ENCODE peak calls at places on chromosomes 2 and 18, in four cellular contexts. One of them, this sample, is unnamed.
A peak's percentile ranks its signal among the peaks of the same experiment; 100 is the strongest.

GRCh38 chr2:207008105-207008990 is 69.0 kb downstream of the CPO start:
- DNase-seq in K562: peak; percentile 7
- DNase-seq in HepG2: no peak
- DNase-seq in GM12878: no peak
- DNase-seq in this sample: no peak

GRCh38 chr2:178700922-178701342 is 106.3 kb downstream of the TTN start:
- DNase-seq in K562: peak; percentile 46
- DNase-seq in HepG2: peak; percentile 20
- DNase-seq in GM12878: no peak
- DNase-seq in this sample: no peak

GRCh38 chr2:46747297-46747818 is 168.2 kb downstream of the MCFD2 start:
- DNase-seq in K562: no peak
- DNase-seq in HepG2: peak; percentile 84
- DNase-seq in GM12878: peak; percentile 9
- DNase-seq in this sample: no peak

GRCh38 chr2:64420675-64421074 is 33.3 kb upstream of the LGALSL start:
- DNase-seq in K562: no peak
- DNase-seq in HepG2: no peak
- DNase-seq in GM12878: no peak
- DNase-seq in this sample: no peak

GRCh38 chr2:71353247-71353646 is 21.7 kb downstream of the ZNF638 start:
- DNase-seq in K562: no peak
- DNase-seq in HepG2: no peak
- DNase-seq in GM12878: peak; percentile 19
- DNase-seq in this sample: no peak

GRCh38 chr2:179985163-179985820 is 21.8 kb downstream of the CWC22 start:
- DNase-seq in K562: no peak
- DNase-seq in HepG2: no peak
- DNase-seq in GM12878: no peak
- DNase-seq in this sample: no peak

GRCh38 chr2:170255971-170256370 is 78.0 kb downstream of the MYO3B start:
- DNase-seq in K562: no peak
- DNase-seq in HepG2: no peak
- DNase-seq in GM12878: no peak
- DNase-seq in this sample: no peak

GRCh38 chr2:219506153-219506801 is 7.6 kb downstream of the GMPPA start:
- DNase-seq in K562: no peak
- DNase-seq in HepG2: no peak
- DNase-seq in GM12878: no peak
- DNase-seq in this sample: no peak

GRCh38 chr18:23719634-23720201 is 30.5 kb downstream of the LAMA3 start:
- DNase-seq in K562: peak; percentile 61
- DNase-seq in HepG2: peak; percentile 49
- DNase-seq in GM12878: no peak
- DNase-seq in this sample: no peak

GRCh38 chr2:161956751-161957150 is 117.3 kb downstream of the DPP4 start:
- DNase-seq in K562: no peak
- DNase-seq in HepG2: no peak
- DNase-seq in GM12878: no peak
- DNase-seq in this sample: no peak

GRCh38 chr18:69400253-69400975 is at the start of gene DOK6:
- DNase-seq in K562: no peak
- DNase-seq in HepG2: peak; percentile 84
- DNase-seq in GM12878: no peak
- DNase-seq in this sample: no peak

GRCh38 chr2:12948231-12948962 is 231.7 kb downstream of the TRIB2 start:
- DNase-seq in K562: no peak
- DNase-seq in HepG2: no peak
- DNase-seq in GM12878: no peak
- DNase-seq in this sample: no peak

GRCh38 chr2:149166958-149167810 is 128.7 kb downstream of the LYPD6B start:
- DNase-seq in K562: no peak
- DNase-seq in HepG2: no peak
- DNase-seq in GM12878: peak; percentile 67
- DNase-seq in this sample: no peak

GRCh38 chr2:176682278-176682677 is 413.0 kb downstream of the MTX2 start:
- DNase-seq in K562: no peak
- DNase-seq in HepG2: no peak
- DNase-seq in GM12878: no peak
- DNase-seq in this sample: no peak

GRCh38 chr2:85245891-85246290 is 81.9 kb downstream of the TGOLN2 start:
- DNase-seq in K562: no peak
- DNase-seq in HepG2: no peak
- DNase-seq in GM12878: no peak
- DNase-seq in this sample: no peak

GRCh38 chr2:219362524-219363164 is 25.1 kb downstream of the DNPEP start:
- DNase-seq in K562: no peak
- DNase-seq in HepG2: no peak
- DNase-seq in GM12878: peak; percentile 34
- DNase-seq in this sample: no peak

GRCh38 chr2:222440670-222441422 is 16.5 kb downstream of the SGPP2 start:
- DNase-seq in K562: no peak
- DNase-seq in HepG2: peak; percentile 22
- DNase-seq in GM12878: no peak
- DNase-seq in this sample: no peak

GRCh38 chr2:10452334-10452733 is 4.2 kb upstream of the ODC1 start:
- DNase-seq in K562: no peak
- DNase-seq in HepG2: peak; percentile 72
- DNase-seq in GM12878: no peak
- DNase-seq in this sample: no peak

GRCh38 chr2:3480352-3481010 is 38.9 kb downstream of the ADI1 start:
- DNase-seq in K562: no peak
- DNase-seq in HepG2: peak; percentile 84
- DNase-seq in GM12878: no peak
- DNase-seq in this sample: no peak

GRCh38 chr2:86003967-86004366 is 101.7 kb downstream of the POLR1A start:
- DNase-seq in K562: peak; percentile 57
- DNase-seq in HepG2: no peak
- DNase-seq in GM12878: no peak
- DNase-seq in this sample: no peak

GRCh38 chr2:101518470-101519172 is 43.7 kb upstream of the RFX8 start:
- DNase-seq in K562: peak; percentile 36
- DNase-seq in HepG2: peak; percentile 78
- DNase-seq in GM12878: no peak
- DNase-seq in this sample: no peak

GRCh38 chr2:17470855-17471641 is 47.2 kb downstream of the RAD51AP2 start:
- DNase-seq in K562: peak; percentile 20
- DNase-seq in HepG2: peak; percentile 71
- DNase-seq in GM12878: peak; percentile 4
- DNase-seq in this sample: peak; percentile 41

GRCh38 chr18:63970803-63971191 is 916 bp downstream of the SERPINB8 start:
- DNase-seq in K562: no peak
- DNase-seq in HepG2: no peak
- DNase-seq in GM12878: no peak
- DNase-seq in this sample: peak; percentile 67

GRCh38 chr2:185456517-185456916 is 282.1 kb upstream of the FSIP2 start:
- DNase-seq in K562: no peak
- DNase-seq in HepG2: no peak
- DNase-seq in GM12878: no peak
- DNase-seq in this sample: no peak

GRCh38 chr2:9416267-9416961 is 6.9 kb downstream of the ITGB1BP1 start:
- DNase-seq in K562: no peak
- DNase-seq in HepG2: no peak
- DNase-seq in GM12878: no peak
- DNase-seq in this sample: no peak

GRCh38 chr2:184302506-184302905 is 295.8 kb upstream of the ZNF804A start:
- DNase-seq in K562: no peak
- DNase-seq in HepG2: no peak
- DNase-seq in GM12878: no peak
- DNase-seq in this sample: no peak

GRCh38 chr2:98453531-98453930 is 8.9 kb downstream of the INPP4A start:
- DNase-seq in K562: no peak
- DNase-seq in HepG2: no peak
- DNase-seq in GM12878: no peak
- DNase-seq in this sample: peak; percentile 39

GRCh38 chr18:47929681-47930085 is 776 bp downstream of the SMAD2 start:
- DNase-seq in K562: no peak
- DNase-seq in HepG2: peak; percentile 37
- DNase-seq in GM12878: no peak
- DNase-seq in this sample: no peak

GRCh38 chr18:47930844-47931706 is 616 bp upstream of the SMAD2 start:
- DNase-seq in K562: peak; percentile 89
- DNase-seq in HepG2: peak; percentile 91
- DNase-seq in GM12878: peak; percentile 73
- DNase-seq in this sample: peak; percentile 92

GRCh38 chr18:47926101-47926850 is 4.2 kb downstream of the SMAD2 start:
- DNase-seq in K562: no peak
- DNase-seq in HepG2: no peak
- DNase-seq in GM12878: no peak
- DNase-seq in this sample: no peak

GRCh38 chr18:47930086-47930843 is at the start of gene SMAD2:
- DNase-seq in K562: peak; percentile 76
- DNase-seq in HepG2: peak; percentile 87
- DNase-seq in GM12878: no peak
- DNase-seq in this sample: peak; percentile 77

DNA sequence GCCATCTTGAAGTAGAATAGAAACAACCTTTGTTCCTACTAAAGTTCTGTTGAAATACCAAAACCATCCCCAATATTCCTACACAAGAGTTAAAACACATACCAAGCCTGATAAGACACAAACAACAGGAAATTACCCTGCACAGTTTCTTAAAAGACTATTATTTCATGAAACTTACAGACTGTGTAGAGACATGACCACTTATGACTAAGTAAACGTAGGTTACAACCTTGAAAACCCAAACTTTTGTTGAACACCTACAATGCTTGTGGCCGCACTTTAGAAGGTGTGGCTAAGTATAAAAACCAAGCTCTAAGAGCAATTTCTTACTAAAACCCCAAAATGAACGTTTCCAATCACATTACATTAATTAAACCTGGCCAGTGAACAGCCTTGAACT is 2.0 kb downstream of the SMAD2 start:
- DNase-seq in K562: no peak
- DNase-seq in HepG2: no peak
- DNase-seq in GM12878: no peak
- DNase-seq in this sample: no peak
- TF ChIP-seq BRCA1 in K562: no peak
- TF ChIP-seq BRCA1 in HepG2: no peak
- TF ChIP-seq BRCA1 in GM12878: no peak
- TF ChIP-seq BRCA1 in this sample: no peak

DNA sequence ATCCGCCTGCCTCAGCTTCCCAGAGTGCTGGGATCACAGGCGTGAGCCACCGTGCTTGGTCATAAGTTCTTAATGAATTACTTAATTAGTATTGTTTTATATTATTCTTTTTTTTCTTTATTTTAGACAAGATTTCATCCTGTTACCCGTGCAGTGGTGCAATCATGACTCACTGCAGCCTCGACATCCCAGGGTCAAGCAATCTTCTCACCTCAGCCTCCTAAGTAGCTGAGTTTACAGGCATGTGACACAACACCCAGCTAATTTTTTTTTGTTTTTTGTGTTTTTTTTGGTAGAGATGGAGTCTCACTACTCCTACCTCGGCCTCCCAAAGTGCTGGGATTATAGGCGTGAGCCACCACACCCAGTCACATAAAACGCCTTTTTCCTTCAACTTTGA is 17.3 kb downstream of the C2orf42 start:
- DNase-seq in K562: no peak
- DNase-seq in HepG2: no peak
- DNase-seq in GM12878: no peak
- DNase-seq in this sample: no peak
- TF ChIP-seq BRCA1 in K562: no peak
- TF ChIP-seq BRCA1 in HepG2: no peak
- TF ChIP-seq BRCA1 in GM12878: no peak
- TF ChIP-seq BRCA1 in this sample: no peak

DNA sequence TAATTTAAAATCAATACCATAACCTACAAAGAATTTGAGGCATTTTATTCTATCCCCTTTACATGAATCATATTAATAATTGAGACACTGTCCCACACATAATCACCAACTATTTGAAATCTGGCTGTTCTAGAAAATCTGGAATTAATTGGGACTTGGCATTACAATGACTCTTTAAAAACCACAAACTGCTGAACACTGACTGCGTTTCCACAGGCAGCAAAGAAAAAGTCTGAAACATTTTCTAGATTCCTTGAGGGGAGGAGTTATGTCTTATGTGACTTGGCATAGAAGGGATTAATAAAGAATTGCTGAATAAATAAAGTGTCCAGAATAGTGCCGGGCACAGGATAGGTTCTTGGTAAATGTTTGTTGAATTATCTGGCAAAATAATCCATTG is 61.4 kb downstream of the GPR39 start:
- DNase-seq in K562: no peak
- DNase-seq in HepG2: no peak
- DNase-seq in GM12878: no peak
- DNase-seq in this sample: no peak
- TF ChIP-seq BRCA1 in K562: no peak
- TF ChIP-seq BRCA1 in HepG2: no peak
- TF ChIP-seq BRCA1 in GM12878: no peak
- TF ChIP-seq BRCA1 in this sample: no peak

GRCh38 chr2:223613017-223613950 is 11.1 kb upstream of the SCG2 start:
- DNase-seq in K562: peak; percentile 26
- DNase-seq in HepG2: peak; percentile 45
- DNase-seq in GM12878: no peak
- DNase-seq in this sample: peak; percentile 58
- TF ChIP-seq BRCA1 in K562: no peak
- TF ChIP-seq BRCA1 in HepG2: no peak
- TF ChIP-seq BRCA1 in GM12878: no peak
- TF ChIP-seq BRCA1 in this sample: no peak

GRCh38 chr2:241048949-241049343 is 50.5 kb downstream of the SNED1 start:
- DNase-seq in K562: no peak
- DNase-seq in HepG2: no peak
- DNase-seq in GM12878: no peak
- DNase-seq in this sample: no peak

GRCh38 chr2:241049739-241050623 is 51.6 kb downstream of the SNED1 start:
- DNase-seq in K562: peak; percentile 59
- DNase-seq in HepG2: no peak
- DNase-seq in GM12878: no peak
- DNase-seq in this sample: no peak

GRCh38 chr2:241050624-241051577 is 51.2 kb downstream of the MTERF4 start:
- DNase-seq in K562: no peak
- DNase-seq in HepG2: no peak
- DNase-seq in GM12878: no peak
- DNase-seq in this sample: no peak

GRCh38 chr2:241048149-241048948 is 49.9 kb downstream of the SNED1 start:
- DNase-seq in K562: no peak
- DNase-seq in HepG2: no peak
- DNase-seq in GM12878: no peak
- DNase-seq in this sample: no peak

GRCh38 chr2:241047253-241048010 is 49.0 kb downstream of the SNED1 start:
- DNase-seq in K562: no peak
- DNase-seq in HepG2: no peak
- DNase-seq in GM12878: no peak
- DNase-seq in this sample: no peak
- TF ChIP-seq BRCA1 in K562: no peak
- TF ChIP-seq BRCA1 in HepG2: no peak
- TF ChIP-seq BRCA1 in GM12878: no peak
- TF ChIP-seq BRCA1 in this sample: no peak

This sample was measured in H1.